ENCODE peak calls at places on chromosomes 16 and 17, in seven cellular contexts. M is body of pancreas, F is adrenal gland, Y is prostate gland, S is heart left ventricle, Q is transverse colon, C is suprapubic skin. T is an unnamed sample.
A peak's percentile ranks its signal among the peaks of the same experiment; 100 is the strongest.

GRCh38 chr17:72976971-72977767 is 115.3 kb downstream of the SLC39A11 start:
- DNase-seq in M (peak; percentile 65), F (peak; percentile 44), Y (no peak), S (peak; percentile 61), Q (peak; percentile 23), C (no peak), T (no peak)

GRCh38 chr17:73261952-73262675 is 434 bp upstream of the CPSF4L start:
- DNase-seq in M (peak; percentile 85), F (no peak), Y (peak; percentile 77), S (no peak), Q (peak; percentile 83), C (no peak), T (no peak)

GRCh38 chr16:81729451-81729850 is 49.6 kb upstream of the PLCG2 start:
- DNase-seq in M (no peak), F (no peak), Y (no peak), S (no peak), Q (no peak), C (no peak), T (peak; percentile 45)

GRCh38 chr17:30950669-30951399 is 20.0 kb upstream of the RNF135 start:
- DNase-seq in M (peak; percentile 65), F (peak; percentile 62), Y (peak; percentile 26), S (peak; percentile 88), Q (peak; percentile 91), C (no peak), T (no peak)

GRCh38 chr17:63696381-63696961 is 3.5 kb downstream of the LIMD2 start:
- DNase-seq in M (no peak), F (no peak), Y (no peak), S (no peak), Q (peak; percentile 28), C (no peak), T (peak; percentile 40)

GRCh38 chr17:56772442-56772841 is 61.3 kb downstream of the C17orf67 start:
- DNase-seq in M (no peak), F (no peak), Y (no peak), S (no peak), Q (no peak), C (no peak), T (no peak)

GRCh38 chr17:31568140-31568938 is 176.9 kb downstream of the RAB11FIP4 start:
- DNase-seq in M (no peak), F (no peak), Y (no peak), S (no peak), Q (no peak), C (no peak), T (no peak)

GRCh38 chr16:48124266-48124665 is 31.5 kb downstream of the ABCC12 start:
- DNase-seq in M (no peak), F (no peak), Y (no peak), S (no peak), Q (no peak), C (no peak), T (no peak)

GRCh38 chr16:56789360-56789759 is 59.4 kb downstream of the NUP93 start:
- DNase-seq in M (peak; percentile 69), F (peak; percentile 57), Y (peak; percentile 52), S (peak; percentile 45), Q (peak; percentile 31), C (no peak), T (peak; percentile 18)

GRCh38 chr16:71927383-71927782 is 32.1 kb downstream of the IST1 start:
- DNase-seq in M (peak; percentile 54), F (peak; percentile 78), Y (peak; percentile 42), S (peak; percentile 71), Q (peak; percentile 81), C (no peak), T (no peak)

GRCh38 chr17:21189361-21189760 is 24.6 kb downstream of the TMEM11 start:
- DNase-seq in M (no peak), F (no peak), Y (no peak), S (no peak), Q (no peak), C (no peak), T (no peak)

GRCh38 chr17:42459256-42459982 is 741 bp downstream of the ATP6V0A1 start:
- DNase-seq in M (peak; percentile 47), F (peak; percentile 52), Y (peak; percentile 53), S (peak; percentile 38), Q (peak; percentile 66), C (no peak), T (peak; percentile 85)

GRCh38 chr16:88977028-88977844 is at the start of gene CBFA2T3:
- DNase-seq in M (peak; percentile 33), F (peak; percentile 61), Y (no peak), S (peak; percentile 89), Q (peak; percentile 79), C (no peak), T (peak; percentile 90)

GRCh38 chr16:54158986-54159385 is 127.6 kb downstream of the IRX3 start:
- DNase-seq in M (no peak), F (no peak), Y (no peak), S (no peak), Q (no peak), C (no peak), T (no peak)

GRCh38 chr17:29150191-29150590 is 30.0 kb downstream of the MYO18A start:
- DNase-seq in M (peak; percentile 37), F (no peak), Y (peak; percentile 66), S (no peak), Q (no peak), C (no peak), T (no peak)

GRCh38 chr16:88387941-88388627 is 5.3 kb downstream of the ZNF469 start:
- DNase-seq in M (peak; percentile 85), F (no peak), Y (peak; percentile 84), S (peak; percentile 47), Q (peak; percentile 82), C (no peak), T (no peak)

GRCh38 chr17:33038740-33039139 is 47.1 kb downstream of the SPACA3 start:
- DNase-seq in M (no peak), F (peak; percentile 30), Y (no peak), S (peak; percentile 32), Q (peak; percentile 41), C (no peak), T (peak; percentile 47)

GRCh38 chr17:76716146-76716833 is 5.5 kb upstream of the MXRA7 start:
- DNase-seq in M (no peak), F (no peak), Y (no peak), S (peak; percentile 61), Q (no peak), C (no peak), T (peak; percentile 84)

GRCh38 chr17:80203448-80204092 is 16.6 kb downstream of the SGSH start:
- DNase-seq in M (no peak), F (no peak), Y (no peak), S (no peak), Q (no peak), C (no peak), T (no peak)

GRCh38 chr17:48382989-48383388 is 47.0 kb downstream of the SKAP1 start:
- DNase-seq in M (no peak), F (no peak), Y (no peak), S (no peak), Q (no peak), C (no peak), T (no peak)

GRCh38 chr16:54210437-54211081 is 76.0 kb downstream of the IRX3 start:
- DNase-seq in M (no peak), F (no peak), Y (no peak), S (no peak), Q (no peak), C (no peak), T (no peak)

DNA sequence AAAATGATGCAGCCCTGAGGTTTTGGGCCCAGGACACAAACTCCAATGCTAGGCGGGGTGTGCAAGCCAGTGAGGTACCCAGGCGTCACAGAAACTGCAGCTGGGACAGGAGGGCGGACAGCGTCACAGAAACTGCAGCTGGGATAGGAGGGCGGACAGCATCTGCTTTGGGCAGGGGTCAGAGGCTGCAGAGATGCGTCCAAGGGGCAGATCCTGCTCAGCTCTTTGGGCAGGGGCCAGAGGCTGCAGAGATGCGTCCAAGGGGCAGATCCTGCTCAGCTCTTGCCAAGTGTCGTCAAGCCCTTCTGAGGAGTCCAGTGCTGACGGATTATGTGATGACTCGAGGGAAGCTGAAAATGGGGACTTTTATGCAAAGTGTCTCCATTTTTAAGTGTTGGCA is 43.9 kb upstream of the RCVRN start:
- DNase-seq in M (no peak), F (no peak), Y (no peak), S (no peak), Q (no peak), C (no peak), T (no peak)
- TF ChIP-seq POLR2A in M (no peak), F (no peak), Y (no peak), S (no peak), Q (no peak), C (no peak), T (no peak)

GRCh38 chr16:19710191-19710908 is 7.7 kb downstream of the KNOP1 start:
- DNase-seq in M (no peak), F (no peak), Y (no peak), S (no peak), Q (no peak), C (no peak), T (peak; percentile 37)

GRCh38 chr16:19713697-19714096 is 4.3 kb downstream of the KNOP1 start:
- DNase-seq in M (no peak), F (no peak), Y (no peak), S (no peak), Q (no peak), C (no peak), T (no peak)

GRCh38 chr16:19712418-19713058 is 5.5 kb downstream of the KNOP1 start:
- DNase-seq in M (no peak), F (no peak), Y (no peak), S (no peak), Q (no peak), C (no peak), T (no peak)

GRCh38 chr16:19710991-19711545 is 7.0 kb downstream of the KNOP1 start:
- DNase-seq in M (peak; percentile 55), F (no peak), Y (no peak), S (no peak), Q (no peak), C (no peak), T (no peak)

GRCh38 chr16:19711643-19712042 is 6.4 kb downstream of the KNOP1 start:
- DNase-seq in M (no peak), F (no peak), Y (no peak), S (no peak), Q (no peak), C (no peak), T (no peak)
- TF ChIP-seq POLR2A in M (no peak), F (no peak), Y (no peak), S (no peak), Q (no peak), C (no peak), T (no peak)

GRCh38 chr17:40333781-40334453 is 24.9 kb downstream of the RARA start:
- DNase-seq in M (no peak), F (no peak), Y (no peak), S (peak; percentile 34), Q (no peak), C (no peak), T (no peak)

GRCh38 chr17:40329981-40330794 is 21.2 kb downstream of the RARA start:
- DNase-seq in M (peak; percentile 84), F (no peak), Y (peak; percentile 71), S (peak; percentile 89), Q (peak; percentile 60), C (no peak), T (peak; percentile 65)

GRCh38 chr17:40328386-40328766 is 19.4 kb downstream of the RARA start:
- DNase-seq in M (no peak), F (no peak), Y (no peak), S (no peak), Q (no peak), C (no peak), T (no peak)

GRCh38 chr17:40330850-40331470 is 22.0 kb downstream of the RARA start:
- DNase-seq in M (no peak), F (no peak), Y (no peak), S (peak; percentile 29), Q (no peak), C (no peak), T (no peak)

GRCh38 chr17:40331743-40332641 is 23.0 kb downstream of the RARA start:
- DNase-seq in M (peak; percentile 92), F (peak; percentile 88), Y (peak; percentile 84), S (peak; percentile 95), Q (peak; percentile 64), C (no peak), T (no peak)
- TF ChIP-seq POLR2A in M (no peak), F (peak; percentile 46), Y (no peak), S (no peak), Q (no peak), C (no peak), T (no peak)

GRCh38 chr16:11254913-11255736 is 879 bp downstream of the SOCS1 start:
- DNase-seq in M (peak; percentile 49), F (peak; percentile 49), Y (peak; percentile 24), S (peak; percentile 48), Q (peak; percentile 60), C (no peak), T (peak; percentile 81)
- TF ChIP-seq POLR2A in M (no peak), F (no peak), Y (no peak), S (no peak), Q (no peak), C (no peak), T (no peak)

T was measured in erythroblast.